ENCODE peak calls at places on chromosome 4, in seven cellular contexts. G is activated CD8-positive, alpha-beta T cell treated with anti-CD3 and anti-CD28 coated beads for 36 hours; Q is Caco-2; H is ovary; F is pancreas; M is MCF 10A; S is fibroblast of the aortic adventitia. E is an unnamed sample.

GRCh38 chr4:40887690-40888089 is 137.9 kb downstream of the NSUN7 start:
- DNase-seq in G (no peak), Q (no peak), H (no peak), F (no peak), M (peak; percentile 10), S (peak; percentile 35), E (peak; percentile 47)

GRCh38 chr4:174713821-174714220 is 115.2 kb downstream of the GLRA3 start:
- DNase-seq in G (no peak), Q (no peak), H (no peak), F (no peak), M (no peak), S (no peak), E (no peak)

GRCh38 chr4:146458594-146458993 is 63.1 kb downstream of the SLC10A7 start:
- DNase-seq in G (no peak), Q (no peak), H (no peak), F (no peak), M (no peak), S (peak; percentile 13), E (no peak)

GRCh38 chr4:151567056-151567455 is 158.1 kb downstream of the FHIP1A start:
- DNase-seq in G (no peak), Q (no peak), H (no peak), F (no peak), M (no peak), S (no peak), E (no peak)

GRCh38 chr4:182809417-182810102 is 107.6 kb downstream of the DCTD start:
- DNase-seq in G (peak; percentile 24), Q (no peak), H (no peak), F (no peak), M (no peak), S (no peak), E (no peak)

GRCh38 chr4:132297346-132297745 is 851.7 kb upstream of the PCDH10 start:
- DNase-seq in G (no peak), Q (no peak), H (no peak), F (no peak), M (no peak), S (no peak), E (no peak)

GRCh38 chr4:156811963-156812362 is 159.6 kb downstream of the PDGFC start:
- DNase-seq in G (no peak), Q (no peak), H (no peak), F (no peak), M (no peak), S (no peak), E (no peak)

GRCh38 chr4:244471-244870 is 60.8 kb downstream of the ZNF732 start:
- DNase-seq in G (peak; percentile 69), Q (peak; percentile 49), H (peak; percentile 32), F (no peak), M (peak; percentile 36), S (peak; percentile 2), E (peak; percentile 51)

GRCh38 chr4:110586137-110586850 is 36.6 kb downstream of the PITX2 start:
- DNase-seq in G (no peak), Q (peak; percentile 6), H (no peak), F (no peak), M (peak; percentile 68), S (peak; percentile 77), E (no peak)

GRCh38 chr4:74830928-74831327 is 36.6 kb upstream of the BTC start:
- DNase-seq in G (no peak), Q (no peak), H (no peak), F (no peak), M (no peak), S (no peak), E (no peak)

GRCh38 chr4:147727476-147728028 is 4.3 kb upstream of the ARHGAP10 start:
- DNase-seq in G (no peak), Q (no peak), H (no peak), F (no peak), M (peak; percentile 46), S (no peak), E (no peak)

GRCh38 chr4:172760512-172760911 is 408.1 kb upstream of the GALNT7 start:
- DNase-seq in G (no peak), Q (no peak), H (no peak), F (no peak), M (no peak), S (no peak), E (no peak)

GRCh38 chr4:41538017-41538733 is at the start of gene LIMCH1:
- DNase-seq in G (no peak), Q (no peak), H (peak; percentile 66), F (no peak), M (peak; percentile 79), S (peak; percentile 13), E (no peak)

GRCh38 chr4:7957113-7957656 is 17.5 kb upstream of the AFAP1 start:
- DNase-seq in G (no peak), Q (no peak), H (no peak), F (no peak), M (no peak), S (no peak), E (no peak)

GRCh38 chr4:46442963-46443362 is 53.0 kb upstream of the GABRA2 start:
- DNase-seq in G (no peak), Q (no peak), H (no peak), F (no peak), M (peak; percentile 53), S (no peak), E (no peak)

GRCh38 chr4:184282251-184282713 is 64.6 kb upstream of the ENPP6 start:
- DNase-seq in G (peak; percentile 90), Q (no peak), H (no peak), F (no peak), M (peak; percentile 47), S (no peak), E (peak; percentile 68)

GRCh38 chr4:54660145-54660535 is 2.4 kb downstream of the KIT start:
- DNase-seq in G (no peak), Q (no peak), H (no peak), F (no peak), M (peak; percentile 30), S (no peak), E (no peak)

GRCh38 chr4:8475751-8476575 is 35.4 kb downstream of the TRMT44 start:
- DNase-seq in G (no peak), Q (no peak), H (no peak), F (no peak), M (no peak), S (no peak), E (no peak)

GRCh38 chr4:99800332-99801004 is 16.2 kb upstream of the DAPP1 start:
- DNase-seq in G (no peak), Q (no peak), H (no peak), F (no peak), M (no peak), S (no peak), E (peak; percentile 41)

GRCh38 chr4:155734065-155734464 is 24.8 kb upstream of the GUCY1B1 start:
- DNase-seq in G (no peak), Q (no peak), H (no peak), F (no peak), M (no peak), S (no peak), E (no peak)

DNA sequence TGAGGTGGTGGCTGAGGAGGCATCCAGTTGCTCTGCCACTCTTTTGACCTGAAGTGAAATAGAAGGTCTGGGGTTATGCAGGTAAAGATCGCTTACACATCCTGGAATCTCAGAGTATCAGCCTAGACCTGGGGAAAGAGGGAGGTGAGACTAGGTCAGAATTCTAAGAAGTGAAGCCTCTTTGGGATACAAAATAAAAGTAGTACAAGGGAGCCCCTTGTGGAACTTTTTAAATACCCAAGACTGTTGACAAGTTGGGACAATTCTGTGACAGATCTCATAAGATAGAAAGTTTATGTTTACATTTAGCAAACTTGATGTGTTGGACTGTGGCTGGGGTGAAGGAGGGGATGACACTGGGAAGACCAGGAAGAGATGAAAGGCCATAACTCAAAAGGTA is 263.2 kb downstream of the SPRY1 start:
- DNase-seq in G (no peak), Q (peak; percentile 14), H (no peak), F (no peak), M (peak; percentile 39), S (peak; percentile 12), E (no peak)
- TF ChIP-seq CTCF in G (no peak), Q (peak; percentile 27), H (no peak), F (no peak), M (peak; percentile 23), S (no peak), E (no peak)

DNA sequence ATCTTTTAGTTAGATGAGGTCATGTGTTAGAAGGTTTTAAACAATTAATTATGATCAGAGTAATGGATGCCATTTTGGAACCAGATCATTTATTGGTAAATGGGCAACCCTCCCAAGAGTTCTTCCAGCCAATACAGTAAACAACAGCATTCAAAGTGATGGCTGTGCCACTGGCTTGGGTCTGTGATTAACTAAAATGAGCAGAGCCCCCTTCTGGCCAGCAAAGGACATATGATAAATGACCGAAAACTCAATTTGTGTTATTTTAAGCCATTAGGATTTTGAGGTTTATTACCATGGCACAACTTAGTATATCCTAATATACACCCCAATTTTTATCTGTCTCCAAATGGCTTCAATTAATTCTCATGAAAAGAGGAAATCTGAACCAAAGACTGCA is 90.8 kb upstream of the NPFFR2 start:
- DNase-seq in G (no peak), Q (peak; percentile 35), H (no peak), F (no peak), M (peak; percentile 36), S (peak; percentile 9), E (no peak)
- TF ChIP-seq CTCF in G (no peak), Q (peak; percentile 25), H (no peak), F (no peak), M (peak; percentile 37), S (peak; percentile 25), E (no peak)

GRCh38 chr4:15003891-15004700 is 1.8 kb downstream of the CPEB2 start:
- DNase-seq in G (peak; percentile 56), Q (peak; percentile 31), H (peak; percentile 46), F (peak; percentile 31), M (peak; percentile 30), S (no peak), E (peak; percentile 94)

GRCh38 chr4:15005474-15006115 is 3.3 kb downstream of the CPEB2 start:
- DNase-seq in G (no peak), Q (no peak), H (no peak), F (no peak), M (peak; percentile 1), S (no peak), E (no peak)

GRCh38 chr4:15004701-15005301 is 2.5 kb downstream of the CPEB2 start:
- DNase-seq in G (peak; percentile 43), Q (peak; percentile 35), H (peak; percentile 81), F (peak; percentile 87), M (peak; percentile 81), S (peak; percentile 79), E (peak; percentile 95)

GRCh38 chr4:15007201-15007600 is 4.9 kb downstream of the CPEB2 start:
- DNase-seq in G (no peak), Q (no peak), H (no peak), F (no peak), M (no peak), S (no peak), E (no peak)

DNA sequence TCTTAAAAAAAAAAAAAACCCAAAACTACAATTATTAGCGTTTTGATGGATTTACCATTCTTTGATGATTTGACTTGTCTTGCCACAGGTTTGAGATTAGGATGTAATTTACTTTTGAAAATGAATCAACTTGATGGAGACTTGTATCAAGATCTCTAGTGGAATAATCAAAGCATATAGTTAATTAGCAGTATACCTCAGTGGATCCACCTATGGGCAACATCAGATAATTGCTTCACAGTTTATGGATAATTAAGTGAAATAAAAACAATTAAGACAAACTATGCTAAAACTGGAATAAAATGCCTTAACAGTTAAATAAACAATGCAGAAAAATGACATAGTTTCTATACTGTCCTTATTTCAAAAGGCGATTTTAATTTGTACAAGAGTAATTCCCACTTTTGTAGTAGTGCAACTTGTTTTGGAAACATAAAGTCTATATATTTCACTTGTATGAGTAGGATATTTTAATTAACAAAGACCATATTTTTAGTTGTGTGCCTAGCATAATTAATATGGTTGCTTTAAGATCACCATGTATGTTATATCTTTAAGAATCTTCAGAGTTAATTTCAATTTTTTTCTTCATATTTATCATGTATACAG is 4.2 kb downstream of the CPEB2 start:
- DNase-seq in G (no peak), Q (no peak), H (no peak), F (no peak), M (peak; percentile 39), S (peak; percentile 33), E (no peak)
- TF ChIP-seq CTCF in G (peak; percentile 64), Q (no peak), H (no peak), F (no peak), M (peak; percentile 38), S (peak; percentile 51), E (peak; percentile 38)

GRCh38 chr4:35253331-35253730 is 991.0 kb downstream of the ARAP2 start:
- DNase-seq in G (no peak), Q (no peak), H (no peak), F (no peak), M (no peak), S (no peak), E (no peak)
- TF ChIP-seq CTCF in G (no peak), Q (no peak), H (no peak), F (no peak), M (no peak), S (no peak), E (no peak)

E was measured in upper lobe of left lung.